ENCODE peak calls at places on chromosomes 7 and 10, in four cellular contexts. V is hepatocyte; Z is CD8-positive, alpha-beta T cell; P is NCI-H1105 treated with DMSO at 0.1 percent for 48 hours. G is an unnamed sample.

GRCh38 chr10:28632597-28632940 is 44.8 kb upstream of the BAMBI start:
- DNase-seq in V (no peak), Z (no peak), P (no peak), G (no peak)

GRCh38 chr7:155418941-155419755 is 38.8 kb upstream of the EN2 start:
- DNase-seq in V (no peak), Z (no peak), P (no peak), G (no peak)

GRCh38 chr10:59991661-59992060 is 85.3 kb upstream of the CCDC6 start:
- DNase-seq in V (peak), Z (no peak), P (peak), G (no peak)

GRCh38 chr7:46192191-46192590 is 271.1 kb upstream of the IGFBP3 start:
- DNase-seq in V (no peak), Z (no peak), P (no peak), G (no peak)

GRCh38 chr10:125093199-125093841 is 67.0 kb downstream of the CTBP2 start:
- DNase-seq in V (peak), Z (no peak), P (no peak), G (no peak)

GRCh38 chr10:91756286-91756685 is 41.9 kb upstream of the TNKS2 start:
- DNase-seq in V (no peak), Z (no peak), P (no peak), G (no peak)

GRCh38 chr10:131249957-131250347 is 61.6 kb downstream of the TCERG1L start:
- DNase-seq in V (no peak), Z (no peak), P (no peak), G (no peak)

GRCh38 chr7:123292227-123292626 is 92.5 kb upstream of the SLC13A1 start:
- DNase-seq in V (no peak), Z (no peak), P (no peak), G (no peak)

GRCh38 chr7:20164420-20165145 is 52.6 kb downstream of the MACC1 start:
- DNase-seq in V (no peak), Z (no peak), P (no peak), G (no peak)